ENCODE peak calls at places on chromosomes 2 and 18, in nine cellular contexts. One of them, this sample, is unnamed.

GRCh38 chr2:58358024-58358423 is 116.9 kb upstream of the FANCL start:
- DNase-seq in spleen: no peak
- DNase-seq in heart right ventricle: no peak
- DNase-seq in endothelial cell of umbilical vein: no peak
- DNase-seq in stomach: no peak
- DNase-seq in lower lobe of right lung: no peak
- DNase-seq in transverse colon: no peak
- DNase-seq in fibroblast of lung: no peak
- DNase-seq in tibial artery: no peak
- DNase-seq in this sample: no peak

GRCh38 chr2:240302041-240302440 is 133.4 kb upstream of the GPC1 start:
- DNase-seq in stomach: no peak
- DNase-seq in fibroblast of lung: no peak
- DNase-seq in tibial artery: no peak
- DNase-seq in transverse colon: no peak
- DNase-seq in lower lobe of right lung: no peak
- DNase-seq in endothelial cell of umbilical vein: no peak
- DNase-seq in heart right ventricle: no peak
- DNase-seq in spleen: peak; percentile 6
- DNase-seq in this sample: no peak

GRCh38 chr2:157257312-157258252 is at the start of gene GALNT5:
- DNase-seq in tibial artery: no peak
- DNase-seq in spleen: no peak
- DNase-seq in fibroblast of lung: peak; percentile 62
- DNase-seq in heart right ventricle: peak; percentile 4
- DNase-seq in transverse colon: peak; percentile 28
- DNase-seq in endothelial cell of umbilical vein: no peak
- DNase-seq in lower lobe of right lung: no peak
- DNase-seq in stomach: peak; percentile 27
- DNase-seq in this sample: no peak

GRCh38 chr2:128750328-128751165 is 431.9 kb upstream of the HS6ST1 start:
- DNase-seq in transverse colon: no peak
- DNase-seq in endothelial cell of umbilical vein: no peak
- DNase-seq in lower lobe of right lung: no peak
- DNase-seq in spleen: no peak
- DNase-seq in heart right ventricle: no peak
- DNase-seq in fibroblast of lung: no peak
- DNase-seq in tibial artery: no peak
- DNase-seq in stomach: no peak
- DNase-seq in this sample: no peak

GRCh38 chr2:62348700-62349099 is 152.8 kb downstream of the B3GNT2 start:
- DNase-seq in endothelial cell of umbilical vein: no peak
- DNase-seq in tibial artery: no peak
- DNase-seq in lower lobe of right lung: no peak
- DNase-seq in fibroblast of lung: no peak
- DNase-seq in stomach: no peak
- DNase-seq in heart right ventricle: no peak
- DNase-seq in transverse colon: no peak
- DNase-seq in spleen: no peak
- DNase-seq in this sample: no peak

GRCh38 chr2:236568068-236568921 is 1.3 kb upstream of the ACKR3 start:
- DNase-seq in tibial artery: peak; percentile 48
- DNase-seq in endothelial cell of umbilical vein: peak; percentile 67
- DNase-seq in spleen: peak; percentile 90
- DNase-seq in lower lobe of right lung: peak; percentile 69
- DNase-seq in transverse colon: peak; percentile 39
- DNase-seq in heart right ventricle: peak; percentile 67
- DNase-seq in fibroblast of lung: peak; percentile 25
- DNase-seq in stomach: peak; percentile 50
- DNase-seq in this sample: no peak

GRCh38 chr18:9474103-9474982 is 970 bp upstream of the RALBP1 start:
- DNase-seq in spleen: peak; percentile 75
- DNase-seq in stomach: no peak
- DNase-seq in endothelial cell of umbilical vein: no peak
- DNase-seq in lower lobe of right lung: no peak
- DNase-seq in transverse colon: peak; percentile 91
- DNase-seq in heart right ventricle: peak; percentile 5
- DNase-seq in fibroblast of lung: no peak
- DNase-seq in tibial artery: peak; percentile 21
- DNase-seq in this sample: peak; percentile 82

GRCh38 chr2:199395311-199395710 is 62.4 kb downstream of the SATB2 start:
- DNase-seq in heart right ventricle: no peak
- DNase-seq in stomach: no peak
- DNase-seq in lower lobe of right lung: no peak
- DNase-seq in fibroblast of lung: peak; percentile 31
- DNase-seq in tibial artery: no peak
- DNase-seq in transverse colon: no peak
- DNase-seq in spleen: no peak
- DNase-seq in endothelial cell of umbilical vein: no peak
- DNase-seq in this sample: no peak

GRCh38 chr2:25170888-25171287 is 2.5 kb upstream of the POMC start:
- DNase-seq in lower lobe of right lung: no peak
- DNase-seq in tibial artery: no peak
- DNase-seq in transverse colon: no peak
- DNase-seq in endothelial cell of umbilical vein: no peak
- DNase-seq in spleen: no peak
- DNase-seq in heart right ventricle: no peak
- DNase-seq in fibroblast of lung: no peak
- DNase-seq in stomach: no peak
- DNase-seq in this sample: no peak

GRCh38 chr2:25165992-25166618 is 2.3 kb downstream of the POMC start:
- DNase-seq in spleen: peak; percentile 92
- DNase-seq in fibroblast of lung: no peak
- DNase-seq in lower lobe of right lung: no peak
- DNase-seq in heart right ventricle: no peak
- DNase-seq in stomach: peak; percentile 40
- DNase-seq in tibial artery: no peak
- DNase-seq in transverse colon: peak; percentile 68
- DNase-seq in endothelial cell of umbilical vein: no peak
- DNase-seq in this sample: no peak

GRCh38 chr2:25164526-25164925 is 3.9 kb downstream of the POMC start:
- DNase-seq in endothelial cell of umbilical vein: peak; percentile 23
- DNase-seq in heart right ventricle: peak; percentile 10
- DNase-seq in spleen: peak; percentile 52
- DNase-seq in lower lobe of right lung: no peak
- DNase-seq in transverse colon: no peak
- DNase-seq in tibial artery: no peak
- DNase-seq in stomach: no peak
- DNase-seq in fibroblast of lung: no peak
- DNase-seq in this sample: no peak

GRCh38 chr2:25168256-25169072 is at the start of gene POMC:
- DNase-seq in spleen: peak; percentile 82
- DNase-seq in stomach: peak; percentile 27
- DNase-seq in transverse colon: peak; percentile 13
- DNase-seq in endothelial cell of umbilical vein: peak; percentile 22
- DNase-seq in tibial artery: no peak
- DNase-seq in heart right ventricle: no peak
- DNase-seq in lower lobe of right lung: peak; percentile 55
- DNase-seq in fibroblast of lung: peak; percentile 25
- DNase-seq in this sample: no peak

GRCh38 chr2:25169073-25169470 is 692 bp upstream of the POMC start:
- DNase-seq in lower lobe of right lung: no peak
- DNase-seq in endothelial cell of umbilical vein: no peak
- DNase-seq in stomach: no peak
- DNase-seq in transverse colon: no peak
- DNase-seq in tibial artery: no peak
- DNase-seq in heart right ventricle: no peak
- DNase-seq in fibroblast of lung: no peak
- DNase-seq in spleen: no peak
- DNase-seq in this sample: no peak
- H3K27me3 ChIP-seq in lower lobe of right lung: peaks cover 66% of the 10 kb centered on the region
- H3K27me3 ChIP-seq in endothelial cell of umbilical vein: peaks cover 66% of the 10 kb centered on the region
- H3K27me3 ChIP-seq in stomach: peaks cover 44% of the 10 kb centered on the region
- H3K27me3 ChIP-seq in transverse colon: peaks cover 84% of the 10 kb centered on the region
- H3K27me3 ChIP-seq in tibial artery: peaks cover 59% of the 10 kb centered on the region
- H3K27me3 ChIP-seq in heart right ventricle: peaks cover 7% of the 10 kb centered on the region
- H3K27me3 ChIP-seq in fibroblast of lung: peaks cover 39% of the 10 kb centered on the region
- H3K27me3 ChIP-seq in spleen: peaks cover 17% of the 10 kb centered on the region
- H3K27me3 ChIP-seq in this sample: peaks cover 33% of the 10 kb centered on the region

GRCh38 chr2:529425-529824 is 147.8 kb downstream of the TMEM18 start:
- DNase-seq in heart right ventricle: no peak
- DNase-seq in tibial artery: no peak
- DNase-seq in transverse colon: no peak
- DNase-seq in endothelial cell of umbilical vein: no peak
- DNase-seq in spleen: no peak
- DNase-seq in stomach: no peak
- DNase-seq in fibroblast of lung: peak; percentile 36
- DNase-seq in lower lobe of right lung: no peak
- DNase-seq in this sample: no peak

GRCh38 chr2:529852-530251 is 147.4 kb downstream of the TMEM18 start:
- DNase-seq in spleen: no peak
- DNase-seq in endothelial cell of umbilical vein: no peak
- DNase-seq in tibial artery: no peak
- DNase-seq in stomach: no peak
- DNase-seq in lower lobe of right lung: no peak
- DNase-seq in transverse colon: no peak
- DNase-seq in heart right ventricle: no peak
- DNase-seq in fibroblast of lung: no peak
- DNase-seq in this sample: no peak

GRCh38 chr2:538646-539045 is 138.6 kb downstream of the TMEM18 start:
- DNase-seq in fibroblast of lung: no peak
- DNase-seq in lower lobe of right lung: no peak
- DNase-seq in transverse colon: no peak
- DNase-seq in tibial artery: no peak
- DNase-seq in spleen: no peak
- DNase-seq in stomach: no peak
- DNase-seq in heart right ventricle: no peak
- DNase-seq in endothelial cell of umbilical vein: no peak
- DNase-seq in this sample: no peak

DNA sequence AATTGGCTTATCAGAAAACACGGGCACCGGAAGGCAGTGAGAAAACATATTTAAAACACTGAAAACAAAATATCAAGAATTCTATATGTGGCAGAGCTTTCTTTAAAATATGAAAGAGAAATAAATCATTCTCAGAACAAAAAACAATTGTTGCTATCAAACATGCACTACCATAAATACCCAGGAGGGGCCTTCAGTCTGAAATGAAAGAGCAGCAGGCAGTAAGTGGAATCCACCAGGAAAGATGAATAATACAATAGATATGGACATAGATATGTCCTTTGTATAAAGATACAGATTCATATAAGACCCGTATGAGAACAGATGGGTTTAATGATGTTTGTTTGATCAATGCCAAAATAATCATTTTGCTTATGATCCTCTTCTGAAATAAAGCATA is 142.0 kb downstream of the TMEM18 start:
- DNase-seq in heart right ventricle: no peak
- DNase-seq in tibial artery: no peak
- DNase-seq in fibroblast of lung: no peak
- DNase-seq in lower lobe of right lung: no peak
- DNase-seq in transverse colon: no peak
- DNase-seq in stomach: no peak
- DNase-seq in spleen: no peak
- DNase-seq in endothelial cell of umbilical vein: no peak
- DNase-seq in this sample: no peak
- TF ChIP-seq CTCF in heart right ventricle: no peak
- TF ChIP-seq CTCF in tibial artery: no peak
- TF ChIP-seq CTCF in fibroblast of lung: no peak
- TF ChIP-seq CTCF in lower lobe of right lung: no peak
- TF ChIP-seq CTCF in transverse colon: no peak
- TF ChIP-seq CTCF in stomach: no peak
- TF ChIP-seq CTCF in spleen: no peak
- TF ChIP-seq CTCF in endothelial cell of umbilical vein: no peak
- TF ChIP-seq CTCF in this sample: peak; percentile 21

DNA sequence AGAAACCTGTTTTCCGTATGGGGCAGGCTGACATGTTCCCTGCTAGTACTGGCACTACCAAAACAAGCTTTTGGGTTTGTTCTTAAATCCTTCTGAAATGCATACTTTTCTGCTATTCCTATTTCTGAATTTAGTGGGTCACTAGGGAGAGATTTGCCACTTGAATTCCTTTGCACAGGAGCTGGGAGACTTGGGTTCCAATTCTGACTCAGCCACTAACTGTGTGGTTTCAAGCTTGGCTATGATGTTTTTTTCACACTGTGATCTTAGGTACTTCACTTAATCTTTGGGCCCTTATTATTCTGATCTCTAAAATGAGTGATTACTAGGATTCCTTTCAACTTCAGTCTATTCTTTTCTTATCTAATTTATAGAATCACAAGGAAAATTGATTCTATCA is 105.5 kb downstream of the BCL11A start:
- DNase-seq in endothelial cell of umbilical vein: no peak
- DNase-seq in spleen: no peak
- DNase-seq in lower lobe of right lung: no peak
- DNase-seq in transverse colon: no peak
- DNase-seq in stomach: no peak
- DNase-seq in heart right ventricle: no peak
- DNase-seq in fibroblast of lung: no peak
- DNase-seq in tibial artery: no peak
- DNase-seq in this sample: no peak
- H3K27me3 ChIP-seq in endothelial cell of umbilical vein: no peaks in the 10 kb centered on the region
- H3K27me3 ChIP-seq in spleen: no peaks in the 10 kb centered on the region
- H3K27me3 ChIP-seq in lower lobe of right lung: no peaks in the 10 kb centered on the region
- H3K27me3 ChIP-seq in transverse colon: no peaks in the 10 kb centered on the region
- H3K27me3 ChIP-seq in stomach: no peaks in the 10 kb centered on the region
- H3K27me3 ChIP-seq in heart right ventricle: no peaks in the 10 kb centered on the region
- H3K27me3 ChIP-seq in fibroblast of lung: no peaks in the 10 kb centered on the region
- H3K27me3 ChIP-seq in tibial artery: no peaks in the 10 kb centered on the region
- H3K27me3 ChIP-seq in this sample: no peaks in the 10 kb centered on the region

DNA sequence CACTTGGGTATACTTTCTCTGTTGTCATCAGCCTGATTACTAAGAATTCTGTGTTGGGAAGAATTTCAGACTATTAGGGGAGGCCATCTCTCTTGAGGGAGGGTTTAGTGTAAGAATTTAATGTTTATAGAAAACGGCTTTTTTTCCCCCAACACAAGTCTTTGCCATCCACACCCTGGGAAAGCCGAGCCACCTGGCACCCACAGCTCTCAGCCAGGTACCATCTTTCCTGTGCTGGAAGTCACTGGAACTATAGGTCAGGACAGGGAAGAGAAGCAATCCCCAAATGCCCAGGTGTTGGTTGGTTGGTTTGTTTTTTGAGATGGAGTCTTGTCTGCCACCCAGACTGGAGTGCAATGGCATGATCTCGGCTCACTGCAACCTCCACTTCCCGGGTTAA is 155.1 kb downstream of the SMAD7 start:
- DNase-seq in spleen: peak; percentile 15
- DNase-seq in heart right ventricle: no peak
- DNase-seq in transverse colon: no peak
- DNase-seq in fibroblast of lung: no peak
- DNase-seq in lower lobe of right lung: no peak
- DNase-seq in stomach: no peak
- DNase-seq in endothelial cell of umbilical vein: no peak
- DNase-seq in tibial artery: peak; percentile 5
- DNase-seq in this sample: no peak
- TF ChIP-seq CTCF in spleen: no peak
- TF ChIP-seq CTCF in heart right ventricle: no peak
- TF ChIP-seq CTCF in transverse colon: no peak
- TF ChIP-seq CTCF in fibroblast of lung: no peak
- TF ChIP-seq CTCF in lower lobe of right lung: no peak
- TF ChIP-seq CTCF in stomach: no peak
- TF ChIP-seq CTCF in endothelial cell of umbilical vein: no peak
- TF ChIP-seq CTCF in tibial artery: no peak
- TF ChIP-seq CTCF in this sample: no peak

DNA sequence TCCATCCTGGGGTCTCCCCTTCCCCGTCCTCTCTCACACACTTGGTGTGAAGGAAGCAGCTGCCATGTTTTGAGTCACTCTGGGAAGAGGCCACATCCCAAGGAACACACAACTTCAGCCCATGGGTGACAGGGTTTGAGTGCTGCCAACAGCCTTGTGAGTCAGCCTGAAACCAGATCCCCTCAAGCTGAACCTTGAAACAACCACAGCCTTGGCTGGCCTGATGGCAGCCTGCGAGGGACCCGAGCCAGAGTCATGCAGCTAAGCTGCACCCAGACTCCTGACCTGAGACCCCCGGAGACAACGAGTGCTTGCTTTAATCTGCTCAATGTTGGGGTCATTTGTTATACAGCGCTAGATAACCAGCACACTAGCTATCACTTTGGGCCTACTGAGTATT is 19.3 kb upstream of the MC2R start:
- DNase-seq in stomach: no peak
- DNase-seq in transverse colon: no peak
- DNase-seq in tibial artery: no peak
- DNase-seq in lower lobe of right lung: no peak
- DNase-seq in fibroblast of lung: no peak
- DNase-seq in spleen: no peak
- DNase-seq in endothelial cell of umbilical vein: no peak
- DNase-seq in heart right ventricle: no peak
- DNase-seq in this sample: no peak
- H3K27me3 ChIP-seq in stomach: no peaks in the 10 kb centered on the region
- H3K27me3 ChIP-seq in transverse colon: no peaks in the 10 kb centered on the region
- H3K27me3 ChIP-seq in tibial artery: no peaks in the 10 kb centered on the region
- H3K27me3 ChIP-seq in lower lobe of right lung: no peaks in the 10 kb centered on the region
- H3K27me3 ChIP-seq in fibroblast of lung: no peaks in the 10 kb centered on the region
- H3K27me3 ChIP-seq in spleen: no peaks in the 10 kb centered on the region
- H3K27me3 ChIP-seq in endothelial cell of umbilical vein: no peaks in the 10 kb centered on the region
- H3K27me3 ChIP-seq in heart right ventricle: no peaks in the 10 kb centered on the region
- H3K27me3 ChIP-seq in this sample: no peaks in the 10 kb centered on the region